ENCODE peak calls at places on chromosomes 6 and 20, in seven cellular contexts. F is stomach, H is right lobe of liver, W is lung, O is heart right ventricle, N is OCI-LY7, L is skeletal muscle cell. G is an unnamed sample.

GRCh38 chr6:160004419-160005160 is 35.7 kb downstream of the IGF2R start:
- DNase-seq in F (no peak), H (no peak), W (peak), O (no peak), N (no peak), L (no peak), G (no peak)

GRCh38 chr6:136956590-136957573 is 34.8 kb downstream of the SLC35D3 start:
- DNase-seq in F (no peak), H (no peak), W (no peak), O (no peak), N (peak), L (no peak), G (no peak)

GRCh38 chr6:159085396-159085895 is 40.7 kb upstream of the TAGAP start:
- DNase-seq in F (no peak), H (no peak), W (no peak), O (no peak), N (no peak), L (no peak), G (peak)

GRCh38 chr20:37392441-37393195 is 46.7 kb downstream of the SRC start:
- DNase-seq in F (no peak), H (peak), W (no peak), O (no peak), N (peak), L (no peak), G (no peak)

GRCh38 chr20:57195023-57195758 is 71.2 kb downstream of the BMP7 start:
- DNase-seq in F (no peak), H (no peak), W (no peak), O (no peak), N (no peak), L (no peak), G (no peak)

GRCh38 chr6:137177611-137178010 is 4.2 kb upstream of the IL22RA2 start:
- DNase-seq in F (no peak), H (no peak), W (no peak), O (no peak), N (no peak), L (no peak), G (no peak)

GRCh38 chr20:37541326-37541725 is 13.7 kb upstream of the BLCAP start:
- DNase-seq in F (no peak), H (no peak), W (no peak), O (no peak), N (no peak), L (no peak), G (no peak)

GRCh38 chr6:124795879-124796838 is 166.1 kb upstream of the RNF217 start:
- DNase-seq in F (no peak), H (no peak), W (no peak), O (peak), N (peak), L (no peak), G (peak)

GRCh38 chr6:99882151-99882702 is 111.8 kb downstream of the MCHR2 start:
- DNase-seq in F (no peak), H (no peak), W (no peak), O (no peak), N (no peak), L (no peak), G (no peak)

GRCh38 chr20:43840382-43841070 is 74.1 kb upstream of the TOX2 start:
- DNase-seq in F (no peak), H (no peak), W (no peak), O (no peak), N (peak), L (no peak), G (no peak)

GRCh38 chr6:130417951-130418350 is 52.1 kb downstream of the TMEM200A start:
- DNase-seq in F (no peak), H (no peak), W (no peak), O (no peak), N (no peak), L (no peak), G (peak)

GRCh38 chr6:35972471-35972985 is 51.6 kb upstream of the SRPK1 start:
- DNase-seq in F (no peak), H (no peak), W (no peak), O (no peak), N (no peak), L (no peak), G (no peak)

GRCh38 chr6:34462561-34462971 is 3.3 kb upstream of the PACSIN1 start:
- DNase-seq in F (peak), H (peak), W (no peak), O (peak), N (no peak), L (peak), G (peak)

GRCh38 chr6:33616113-33616512 is 5.0 kb upstream of the ITPR3 start:
- DNase-seq in F (no peak), H (no peak), W (no peak), O (no peak), N (no peak), L (no peak), G (no peak)

GRCh38 chr6:130122243-130122642 is 100.5 kb downstream of the SAMD3 start:
- DNase-seq in F (no peak), H (no peak), W (no peak), O (no peak), N (no peak), L (no peak), G (no peak)

GRCh38 chr6:10736721-10737120 is 10.9 kb upstream of the TMEM14B start:
- DNase-seq in F (no peak), H (no peak), W (no peak), O (no peak), N (no peak), L (no peak), G (no peak)

GRCh38 chr6:14518515-14519217 is 401.1 kb downstream of the CD83 start:
- DNase-seq in F (no peak), H (no peak), W (no peak), O (peak), N (no peak), L (no peak), G (no peak)

GRCh38 chr20:4449977-4450715 is 271.6 kb upstream of the PRND start:
- DNase-seq in F (no peak), H (no peak), W (peak), O (no peak), N (no peak), L (no peak), G (peak)

DNA sequence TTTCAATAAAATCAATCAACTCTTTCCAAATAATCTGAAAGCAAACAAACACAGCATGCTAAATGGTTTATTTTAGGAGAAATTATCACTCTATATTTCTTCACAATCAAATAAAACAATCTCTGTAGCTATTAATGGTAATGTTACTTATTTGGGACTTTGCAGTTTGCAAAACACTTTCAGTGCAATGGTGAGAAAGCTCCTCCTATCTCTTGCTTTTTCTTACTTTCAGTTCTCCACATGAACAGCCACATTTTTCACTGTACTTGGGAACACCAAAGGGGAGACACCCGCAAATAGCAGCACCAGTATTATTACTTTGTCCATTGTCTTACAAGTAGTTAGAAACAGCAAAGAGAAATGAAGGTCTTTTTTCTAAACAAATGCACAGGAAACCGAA is 92.4 kb downstream of the DST start:
- DNase-seq in F (no peak), H (no peak), W (no peak), O (no peak), N (no peak), L (no peak), G (no peak)
- H3K4me3 ChIP-seq in F (no peak), H (no peak), W (no peak), O (peak), N (no peak), L (no peak), G (no peak)

GRCh38 chr6:31621320-31621939 is 915 bp downstream of the PRRC2A start:
- DNase-seq in F (no peak), H (no peak), W (no peak), O (no peak), N (no peak), L (no peak), G (no peak)

GRCh38 chr6:31621991-31622390 is 1.5 kb downstream of the PRRC2A start:
- DNase-seq in F (no peak), H (no peak), W (no peak), O (no peak), N (no peak), L (no peak), G (peak)

GRCh38 chr6:31624070-31624469 is 3.6 kb downstream of the PRRC2A start:
- DNase-seq in F (no peak), H (no peak), W (no peak), O (no peak), N (no peak), L (no peak), G (no peak)

GRCh38 chr6:31620586-31621319 is at the start of gene PRRC2A:
- DNase-seq in F (peak), H (no peak), W (no peak), O (peak), N (peak), L (no peak), G (no peak)

GRCh38 chr6:31622678-31623077 is 2.2 kb downstream of the PRRC2A start:
- DNase-seq in F (peak), H (no peak), W (peak), O (no peak), N (no peak), L (no peak), G (peak)
- H3K4me3 ChIP-seq in F (no peak), H (no peak), W (no peak), O (no peak), N (peak), L (peak), G (peak)

DNA sequence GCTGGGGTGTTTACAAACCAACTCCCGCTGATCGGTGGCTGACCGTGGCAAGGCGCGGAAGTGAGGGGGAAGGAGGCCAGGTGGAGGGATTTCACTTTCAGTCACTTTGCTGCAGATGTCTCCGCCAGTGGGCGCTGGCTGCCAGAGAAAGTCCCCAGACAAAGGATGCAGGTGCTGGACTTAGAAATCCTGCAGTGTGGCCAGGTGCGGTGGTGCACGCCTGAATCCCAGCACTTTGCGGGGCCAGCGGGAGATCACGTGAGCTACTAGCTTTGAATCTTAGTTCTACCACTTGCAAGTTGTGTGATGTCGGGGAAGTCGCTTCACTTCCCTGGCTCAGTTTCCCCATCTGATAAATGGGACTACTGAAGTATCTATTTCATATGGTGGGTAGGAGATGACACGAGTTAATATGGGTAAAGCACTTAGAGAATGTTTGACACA is 180.4 kb downstream of the ZNF217 start:
- DNase-seq in F (peak), H (peak), W (peak), O (no peak), N (peak), L (no peak), G (peak)
- H3K4me3 ChIP-seq in F (no peak), H (no peak), W (no peak), O (no peak), N (no peak), L (no peak), G (no peak)

GRCh38 chr20:23773579-23773978 is 22.8 kb upstream of the CST1 start:
- DNase-seq in F (no peak), H (no peak), W (no peak), O (no peak), N (no peak), L (no peak), G (no peak)

GRCh38 chr20:23773127-23773526 is 22.4 kb upstream of the CST1 start:
- DNase-seq in F (no peak), H (no peak), W (no peak), O (no peak), N (no peak), L (no peak), G (no peak)

GRCh38 chr20:23770384-23770783 is 19.6 kb upstream of the CST1 start:
- DNase-seq in F (no peak), H (no peak), W (no peak), O (no peak), N (no peak), L (no peak), G (no peak)

GRCh38 chr20:23776067-23776771 is 25.5 kb upstream of the CST1 start:
- DNase-seq in F (no peak), H (no peak), W (no peak), O (no peak), N (no peak), L (no peak), G (no peak)

GRCh38 chr20:23774081-23774480 is 23.3 kb upstream of the CST1 start:
- DNase-seq in F (no peak), H (no peak), W (no peak), O (no peak), N (no peak), L (no peak), G (peak)
- H3K4me3 ChIP-seq in F (no peak), H (no peak), W (no peak), O (no peak), N (no peak), L (no peak), G (no peak)

DNA sequence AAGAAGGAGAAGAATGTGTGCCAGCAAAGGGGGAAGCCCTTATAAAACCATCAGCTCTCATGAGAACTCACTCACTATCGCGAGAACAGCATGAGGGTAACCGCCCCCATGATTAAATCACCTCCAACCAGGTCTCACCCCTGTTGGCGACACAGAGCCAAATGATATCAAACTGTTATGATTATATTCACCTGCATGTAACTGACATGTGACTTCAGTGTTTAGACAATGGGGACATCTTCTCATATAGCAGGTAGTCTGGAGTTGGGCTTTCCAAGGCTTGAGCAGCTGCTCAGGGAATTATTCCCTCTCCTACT is 115.2 kb downstream of the SASH1 start:
- DNase-seq in F (no peak), H (no peak), W (no peak), O (no peak), N (no peak), L (no peak), G (no peak)
- H3K4me3 ChIP-seq in F (no peak), H (no peak), W (no peak), O (no peak), N (no peak), L (no peak), G (no peak)

DNA sequence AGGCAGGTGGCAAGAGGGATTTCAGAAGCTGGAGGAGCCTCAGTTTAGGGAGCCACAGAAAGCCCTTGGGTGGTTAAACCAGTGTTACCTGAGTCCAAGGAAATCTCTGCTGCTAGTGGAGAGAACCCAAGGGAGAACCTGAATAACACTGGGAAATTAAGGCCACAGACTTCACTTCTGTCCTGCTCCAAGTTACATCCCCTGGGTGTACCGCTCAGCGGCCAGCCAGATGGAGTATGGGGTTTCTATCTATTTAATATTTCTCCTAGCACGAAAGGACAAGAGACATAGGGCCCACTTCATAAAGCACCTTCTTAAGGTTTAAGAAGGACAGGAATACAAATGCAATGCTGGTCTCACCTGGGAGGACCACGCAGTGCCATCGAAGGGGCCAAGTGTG is 5.8 kb upstream of the CNKSR3 start:
- DNase-seq in F (no peak), H (no peak), W (no peak), O (no peak), N (no peak), L (no peak), G (no peak)
- H3K4me3 ChIP-seq in F (peak), H (no peak), W (no peak), O (peak), N (no peak), L (peak), G (no peak)

GRCh38 chr6:31947070-31947675 is 1.3 kb downstream of the CFB start:
- DNase-seq in F (no peak), H (no peak), W (no peak), O (no peak), N (no peak), L (no peak), G (no peak)
- H3K4me3 ChIP-seq in F (no peak), H (peak), W (no peak), O (no peak), N (no peak), L (no peak), G (no peak)

G was measured in epithelial cell of esophagus.